ENCODE peak calls at places on chromosomes 12 and 14, in four cellular contexts. P is activated naive CD4-positive, alpha-beta T cell treated with Interleukin-2 at 50 U/mL for 16 hours; S is HFF-Myc; Z is NCI-H2081. L is an unnamed sample.

GRCh38 chr14:50399251-50400032 is 2.8 kb upstream of the CDKL1 start:
- DNase-seq in P (no peak), S (no peak), Z (no peak), L (no peak)

GRCh38 chr12:113196996-113197395 is 11.5 kb downstream of the RITA1 start:
- DNase-seq in P (peak), S (peak), Z (peak), L (peak)

GRCh38 chr14:33486499-33486898 is 464.4 kb downstream of the EGLN3 start:
- DNase-seq in P (no peak), S (no peak), Z (no peak), L (no peak)

GRCh38 chr14:61573748-61574513 is 121.4 kb upstream of the HIF1A start:
- DNase-seq in P (no peak), S (no peak), Z (no peak), L (no peak)

GRCh38 chr12:123064885-123065619 is 84.6 kb downstream of the ARL6IP4 start:
- DNase-seq in P (no peak), S (no peak), Z (no peak), L (no peak)

GRCh38 chr12:124588689-124589318 is 21.4 kb upstream of the NCOR2 start:
- DNase-seq in P (peak), S (peak), Z (no peak), L (no peak)

GRCh38 chr12:105107176-105107496 is 395 bp upstream of the WASHC4 start:
- DNase-seq in P (no peak), S (no peak), Z (peak), L (no peak)

GRCh38 chr12:51421266-51421884 is 3.3 kb upstream of the SLC4A8 start:
- DNase-seq in P (peak), S (peak), Z (peak), L (peak)